ENCODE peak calls at places on chromosomes 7 and 10, in nine cellular contexts. T, K, D, C, Y, Q, X, R and P are unnamed samples.

GRCh38 chr7:137547477-137547876 is 203.9 kb upstream of the PTN start:
- DNase-seq in T (no peak), K (no peak), D (peak), C (no peak), Y (no peak), Q (no peak), X (no peak), R (no peak), P (no peak)

GRCh38 chr7:138478499-138478908 is 18.4 kb downstream of the TRIM24 start:
- DNase-seq in T (no peak), K (no peak), D (no peak), C (no peak), Y (no peak), Q (peak), X (no peak), R (no peak), P (no peak)

GRCh38 chr10:120458432-120458831 is 1.4 kb downstream of the PLPP4 start:
- DNase-seq in T (no peak), K (no peak), D (no peak), C (no peak), Y (no peak), Q (no peak), X (no peak), R (no peak), P (no peak)

GRCh38 chr7:155230169-155230593 is 67.5 kb upstream of the INSIG1 start:
- DNase-seq in T (peak), K (peak), D (peak), C (no peak), Y (peak), Q (no peak), X (no peak), R (peak), P (no peak)

GRCh38 chr10:110717830-110718595 is 73.9 kb downstream of the RBM20 start:
- DNase-seq in T (no peak), K (no peak), D (no peak), C (no peak), Y (no peak), Q (no peak), X (no peak), R (no peak), P (no peak)

GRCh38 chr7:6500691-6501090 is 50.6 kb downstream of the GRID2IP start:
- DNase-seq in T (no peak), K (no peak), D (no peak), C (no peak), Y (no peak), Q (no peak), X (no peak), R (no peak), P (no peak)

GRCh38 chr10:129323311-129323710 is 143.7 kb upstream of the MGMT start:
- DNase-seq in T (no peak), K (no peak), D (no peak), C (no peak), Y (no peak), Q (no peak), X (no peak), R (no peak), P (no peak)

GRCh38 chr10:29618341-29619171 is 16.2 kb downstream of the SVIL start:
- DNase-seq in T (no peak), K (peak), D (peak), C (no peak), Y (no peak), Q (no peak), X (no peak), R (no peak), P (no peak)

GRCh38 chr7:7639847-7640220 is 718 bp upstream of the UMAD1 start:
- DNase-seq in T (no peak), K (no peak), D (peak), C (no peak), Y (no peak), Q (peak), X (no peak), R (no peak), P (peak)

GRCh38 chr7:150949564-150949963 is 28.6 kb downstream of the KCNH2 start:
- DNase-seq in T (no peak), K (peak), D (no peak), C (no peak), Y (no peak), Q (peak), X (no peak), R (no peak), P (no peak)

GRCh38 chr7:97842772-97843345 is 29.3 kb downstream of the ASNS start:
- DNase-seq in T (no peak), K (no peak), D (no peak), C (no peak), Y (no peak), Q (no peak), X (no peak), R (no peak), P (no peak)

GRCh38 chr10:117531371-117532002 is 11.1 kb upstream of the EMX2 start:
- DNase-seq in T (no peak), K (no peak), D (no peak), C (no peak), Y (no peak), Q (no peak), X (no peak), R (no peak), P (no peak)

GRCh38 chr10:15232279-15232678 is 63.8 kb upstream of the NMT2 start:
- DNase-seq in T (no peak), K (no peak), D (no peak), C (no peak), Y (no peak), Q (no peak), X (no peak), R (no peak), P (no peak)

GRCh38 chr7:20220824-20221547 is 3.8 kb upstream of the MACC1 start:
- DNase-seq in T (no peak), K (no peak), D (peak), C (no peak), Y (no peak), Q (no peak), X (no peak), R (no peak), P (no peak)

GRCh38 chr10:132684164-132684891 is 101.6 kb downstream of the NKX6-2 start:
- DNase-seq in T (peak), K (no peak), D (peak), C (peak), Y (no peak), Q (no peak), X (no peak), R (no peak), P (no peak)

GRCh38 chr10:33542747-33543505 is 208.5 kb upstream of the NRP1 start:
- DNase-seq in T (no peak), K (no peak), D (peak), C (no peak), Y (peak), Q (no peak), X (no peak), R (no peak), P (no peak)

GRCh38 chr7:21221130-21221529 is 206.8 kb upstream of the SP4 start:
- DNase-seq in T (no peak), K (no peak), D (no peak), C (no peak), Y (no peak), Q (no peak), X (no peak), R (no peak), P (no peak)

GRCh38 chr7:953547-954327 is 743 bp downstream of the ADAP1 start:
- DNase-seq in T (peak), K (peak), D (peak), C (no peak), Y (no peak), Q (no peak), X (no peak), R (peak), P (peak)

GRCh38 chr7:1377111-1377909 is 82.0 kb downstream of the MICALL2 start:
- DNase-seq in T (no peak), K (no peak), D (no peak), C (no peak), Y (no peak), Q (no peak), X (no peak), R (no peak), P (no peak)

GRCh38 chr7:23721456-23721855 is 11.4 kb downstream of the STK31 start:
- DNase-seq in T (no peak), K (no peak), D (no peak), C (no peak), Y (no peak), Q (no peak), X (no peak), R (no peak), P (no peak)

GRCh38 chr7:40833541-40834234 is 698.9 kb downstream of the SUGCT start:
- DNase-seq in T (no peak), K (peak), D (peak), C (no peak), Y (no peak), Q (no peak), X (no peak), R (no peak), P (no peak)

GRCh38 chr7:77525231-77525630 is 11.9 kb upstream of the PTPN12 start:
- DNase-seq in T (no peak), K (no peak), D (peak), C (no peak), Y (no peak), Q (no peak), X (no peak), R (no peak), P (no peak)

GRCh38 chr7:55360486-55360885 is 4.7 kb upstream of the LANCL2 start:
- DNase-seq in T (no peak), K (no peak), D (no peak), C (no peak), Y (no peak), Q (no peak), X (no peak), R (no peak), P (no peak)